ENCODE peak calls at places on chromosomes 11 and 22, in five cellular contexts. U is RWPE1; A is CD4-positive, alpha-beta T cell; D is body of pancreas; K is heart left ventricle. S is an unnamed sample.

GRCh38 chr11:27699242-27699925 is 871 bp downstream of the BDNF start:
- DNase-seq in K (no peak), A (no peak), U (peak), D (peak), S (no peak)

GRCh38 chr11:73234403-73235181 is 16.5 kb downstream of the P2RY2 start:
- DNase-seq in K (peak), A (no peak), U (no peak), D (no peak), S (no peak)

GRCh38 chr11:86370922-86371614 is 3.6 kb upstream of the CCDC81 start:
- DNase-seq in K (no peak), D (no peak), U (peak), A (no peak), S (no peak)

GRCh38 chr11:69822676-69823494 is 3.7 kb upstream of the FGF3 start:
- DNase-seq in D (no peak), U (no peak), K (no peak), A (no peak), S (no peak)

GRCh38 chr11:77081976-77082836 is 15.4 kb downstream of the CAPN5 start:
- DNase-seq in U (no peak), D (peak), A (no peak), K (peak), S (peak)

GRCh38 chr11:102521121-102521520 is 9.4 kb downstream of the MMP7 start:
- DNase-seq in A (no peak), D (no peak), K (no peak), U (no peak), S (no peak)

GRCh38 chr11:84648413-84648812 is 978.7 kb downstream of the DLG2 start:
- DNase-seq in U (no peak), D (no peak), K (no peak), A (no peak), S (no peak)

GRCh38 chr11:61778920-61779650 is 13.3 kb downstream of the TMEM258 start:
- DNase-seq in U (no peak), K (no peak), A (no peak), D (no peak), S (no peak)

GRCh38 chr22:37931893-37932389 is 21.5 kb downstream of the C22orf23 start:
- DNase-seq in U (no peak), K (no peak), D (no peak), A (no peak), S (no peak)

GRCh38 chr11:77172666-77172982 is 44.6 kb downstream of the MYO7A start:
- DNase-seq in D (no peak), K (no peak), A (no peak), U (no peak), S (no peak)

GRCh38 chr22:38023045-38023444 is 34.2 kb upstream of the PICK1 start:
- DNase-seq in A (no peak), D (no peak), U (no peak), K (no peak), S (no peak)

GRCh38 chr11:12585861-12586260 is 88.4 kb upstream of the TEAD1 start:
- DNase-seq in U (no peak), A (no peak), K (no peak), D (no peak), S (no peak)

GRCh38 chr11:2824851-2825250 is 60.7 kb downstream of the CDKN1C start:
- DNase-seq in D (no peak), U (no peak), A (no peak), K (no peak), S (no peak)
- TF ChIP-seq CTCF in D (no peak), U (no peak), A (no peak), K (no peak), S (no peak)

GRCh38 chr22:43228330-43228729 is 41.4 kb upstream of the TTLL12 start:
- DNase-seq in A (no peak), D (no peak), U (peak), K (no peak), S (no peak)
- TF ChIP-seq CTCF in A (no peak), D (no peak), U (no peak), K (peak), S (no peak)

GRCh38 chr11:10906521-10906920 is 48.7 kb upstream of the ZBED5 start:
- DNase-seq in K (no peak), D (no peak), U (no peak), A (no peak), S (no peak)
- TF ChIP-seq CTCF in K (peak), D (no peak), U (no peak), A (no peak), S (no peak)

DNA sequence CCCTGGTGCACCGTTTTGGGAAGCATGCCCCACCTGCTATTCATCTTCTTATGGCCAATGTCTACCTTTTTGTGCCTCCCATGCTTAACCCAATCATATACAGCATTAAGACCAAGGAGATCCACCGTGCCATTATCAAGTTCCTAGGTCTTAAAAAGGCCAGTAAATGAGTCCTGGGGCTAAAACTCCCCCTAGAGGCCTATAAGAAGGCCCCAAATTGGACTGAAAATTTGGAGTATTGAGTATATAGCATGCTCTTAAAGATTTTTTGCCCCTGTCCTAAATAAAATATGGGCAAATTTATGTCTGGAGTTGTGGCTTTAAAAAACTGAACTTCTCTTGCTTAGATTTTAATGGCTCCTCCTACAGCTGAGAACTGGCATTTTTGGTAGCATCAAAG is 6.6 kb downstream of the OR51M1 start:
- DNase-seq in K (no peak), D (no peak), U (no peak), A (no peak), S (no peak)
- TF ChIP-seq CTCF in K (no peak), D (no peak), U (no peak), A (no peak), S (no peak)

GRCh38 chr11:117316197-117316961 is at the start of gene BACE1:
- DNase-seq in A (no peak), D (peak), U (peak), K (peak), S (no peak)
- TF ChIP-seq CTCF in A (no peak), D (peak), U (peak), K (peak), S (no peak)